ENCODE peak calls at places on chromosomes 2 and 18, in seven cellular contexts. P is WERI-Rb-1; H is Right ventricle myocardium superior; G is upper lobe of right lung; Z is neuronal stem cell; O is activated naive CD4-positive, alpha-beta T cell treated with anti-CD3 and anti-CD28 coated beads, Interleukin-2, amount 10 ng/mL, durations not matched to agents 7 days and 5 days; X is NT2/D1. K is an unnamed sample.

GRCh38 chr2:126786765-126787164 is 111.9 kb upstream of the TEX51 start:
- DNase-seq in X (no peak), G (peak), P (no peak), Z (no peak), H (no peak), O (no peak), K (no peak)

GRCh38 chr2:133200684-133201421 is 367.4 kb downstream of the NCKAP5 start:
- DNase-seq in Z (no peak), P (no peak), H (no peak), X (no peak), G (no peak), O (no peak), K (no peak)

GRCh38 chr18:13284330-13285027 is 65.9 kb downstream of the LDLRAD4 start:
- DNase-seq in P (no peak), H (no peak), Z (no peak), X (no peak), O (no peak), G (peak), K (no peak)

GRCh38 chr2:2188344-2189111 is 142.5 kb downstream of the MYT1L start:
- DNase-seq in H (no peak), Z (no peak), X (no peak), O (no peak), P (no peak), G (no peak), K (no peak)

GRCh38 chr2:53130441-53130943 is 637.1 kb upstream of the CHAC2 start:
- DNase-seq in H (no peak), O (no peak), G (no peak), Z (no peak), X (no peak), P (no peak), K (no peak)

GRCh38 chr2:237291138-237291792 is 122.7 kb downstream of the COL6A3 start:
- DNase-seq in Z (no peak), P (no peak), X (no peak), H (peak), G (peak), O (no peak), K (peak)

GRCh38 chr18:22711381-22711717 is 221.8 kb upstream of the RBBP8 start:
- DNase-seq in Z (no peak), O (no peak), P (no peak), G (no peak), X (no peak), H (no peak), K (no peak)

GRCh38 chr2:2046497-2046896 is 284.6 kb downstream of the MYT1L start:
- DNase-seq in P (no peak), X (no peak), G (no peak), O (no peak), Z (no peak), H (no peak), K (no peak)

GRCh38 chr18:27899893-27900292 is 277.0 kb downstream of the CDH2 start:
- DNase-seq in P (no peak), O (no peak), H (no peak), X (no peak), Z (no peak), G (no peak), K (no peak)

GRCh38 chr18:62784966-62785413 is 69.6 kb downstream of the PHLPP1 start:
- DNase-seq in H (no peak), P (no peak), O (no peak), X (no peak), G (no peak), Z (no peak), K (no peak)

GRCh38 chr2:240997141-240997855 is 1.1 kb upstream of the SNED1 start:
- DNase-seq in H (peak), P (no peak), Z (no peak), O (no peak), X (no peak), G (no peak), K (peak)

GRCh38 chr2:208285853-208286252 is 19.8 kb downstream of the PIKFYVE start:
- DNase-seq in H (no peak), P (no peak), Z (no peak), G (no peak), O (no peak), X (no peak), K (no peak)

GRCh38 chr2:241629762-241630435 is 7.1 kb downstream of the THAP4 start:
- DNase-seq in P (no peak), Z (no peak), G (no peak), X (no peak), O (no peak), H (no peak), K (no peak)

GRCh38 chr18:37253424-37254255 is 312.0 kb downstream of the CELF4 start:
- DNase-seq in H (no peak), X (no peak), O (no peak), Z (peak), G (peak), P (peak), K (no peak)

K was measured in Peyer's patch.